ENCODE peak calls at places on chromosomes 4 and X, in five cellular contexts. H is left lung, A is ovary, F is MM.1S, U is fibroblast of villous mesenchyme. M is an unnamed sample.

GRCh38 chr4:40333921-40334352 is 1.2 kb upstream of the CHRNA9 start:
- DNase-seq in H (no peak), A (no peak), F (no peak), U (peak), M (peak)

GRCh38 chrX:46574941-46575381 is 1.4 kb downstream of the CHST7 start:
- DNase-seq in H (peak), A (peak), F (peak), U (no peak), M (no peak)

GRCh38 chrX:65598559-65599147 is 64.1 kb upstream of the LAS1L start:
- DNase-seq in H (no peak), A (no peak), F (no peak), U (no peak), M (no peak)

GRCh38 chr4:122777846-122778501 is 45.5 kb downstream of the BBS12 start:
- DNase-seq in H (no peak), A (no peak), F (no peak), U (peak), M (peak)

GRCh38 chr4:111066887-111067286 is 444.0 kb upstream of the PITX2 start:
- DNase-seq in H (no peak), A (no peak), F (no peak), U (no peak), M (peak)

GRCh38 chrX:2596050-2596449 is 95.0 kb upstream of the CD99 start:
- DNase-seq in H (no peak), A (no peak), F (no peak), U (no peak), M (no peak)

GRCh38 chr4:82721819-82722423 is 76.7 kb downstream of the SCD5 start:
- DNase-seq in H (no peak), A (no peak), F (peak), U (no peak), M (peak)

GRCh38 chr4:1683371-1683902 is 676 bp downstream of the FAM53A start:
- DNase-seq in H (no peak), A (peak), F (peak), U (peak), M (peak)

GRCh38 chrX:20029728-20030127 is 38.9 kb upstream of the BCLAF3 start:
- DNase-seq in H (no peak), A (no peak), F (peak), U (no peak), M (no peak)

GRCh38 chr4:66949424-66949823 is 595.9 kb downstream of the CENPC start:
- DNase-seq in H (no peak), A (no peak), F (no peak), U (no peak), M (no peak)

GRCh38 chr4:161894493-161895167 is 269.2 kb downstream of the FSTL5 start:
- DNase-seq in H (no peak), A (no peak), F (no peak), U (no peak), M (no peak)

GRCh38 chrX:139890991-139891700 is 41.7 kb downstream of the ATP11C start:
- DNase-seq in H (no peak), A (no peak), F (no peak), U (peak), M (peak)

GRCh38 chr4:56979674-56980073 is 978 bp downstream of the POLR2B start:
- DNase-seq in H (no peak), A (no peak), F (peak), U (peak), M (peak)

GRCh38 chrX:13101439-13102139 is 57.2 kb upstream of the FAM9C start:
- DNase-seq in H (peak), A (peak), F (no peak), U (peak), M (peak)

GRCh38 chrX:71195959-71196727 is 26.9 kb upstream of the GJB1 start:
- DNase-seq in H (no peak), A (no peak), F (no peak), U (no peak), M (no peak)

GRCh38 chrX:56783450-56783831 is 54.4 kb downstream of the NBDY start:
- DNase-seq in H (no peak), A (peak), F (peak), U (peak), M (no peak)

GRCh38 chrX:102835504-102836146 is 101.4 kb upstream of the RAB40AL start:
- DNase-seq in H (no peak), A (no peak), F (peak), U (peak), M (peak)

GRCh38 chr4:74061430-74061829 is 22.9 kb upstream of the CXCL3 start:
- DNase-seq in H (no peak), A (no peak), F (no peak), U (no peak), M (no peak)

GRCh38 chr4:141306331-141306730 is 85.6 kb downstream of the ZNF330 start:
- DNase-seq in H (no peak), A (no peak), F (no peak), U (no peak), M (no peak)

GRCh38 chr4:16269742-16270522 is 43.7 kb upstream of the TAPT1 start:
- DNase-seq in H (no peak), A (no peak), F (no peak), U (peak), M (peak)

GRCh38 chrX:122907375-122907774 is 276.7 kb upstream of the GRIA3 start:
- DNase-seq in H (no peak), A (no peak), F (peak), U (no peak), M (no peak)

GRCh38 chrX:74535211-74535621 is 79.2 kb downstream of the RLIM start:
- DNase-seq in H (no peak), A (no peak), F (peak), U (peak), M (peak)

GRCh38 chr4:116150152-116150551 is 935.2 kb downstream of the TRAM1L1 start:
- DNase-seq in H (no peak), A (no peak), F (no peak), U (no peak), M (no peak)
- TF ChIP-seq CTCF in H (no peak), A (no peak), F (no peak), U (no peak), M (no peak)

DNA sequence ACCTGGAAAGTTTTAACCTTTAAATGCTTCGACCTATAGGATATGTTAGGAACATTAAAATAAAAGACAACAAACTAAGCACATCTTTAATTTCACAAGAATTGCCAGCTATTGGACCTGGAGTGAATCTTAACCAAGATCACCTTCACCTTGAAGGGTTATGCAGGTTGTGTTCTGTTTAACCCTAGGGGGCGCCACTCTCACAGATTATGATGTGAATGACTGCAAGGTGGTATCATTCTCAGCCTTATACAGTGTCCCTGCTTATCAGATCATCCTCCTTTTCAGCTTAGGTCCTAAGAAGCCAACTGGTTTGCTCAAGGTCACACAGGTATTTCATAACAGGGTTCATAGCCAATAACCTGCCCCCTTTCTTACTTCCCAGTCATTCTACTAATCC is 23.5 kb downstream of the INTS6L start:
- DNase-seq in H (no peak), A (no peak), F (no peak), U (no peak), M (no peak)
- TF ChIP-seq CTCF in H (no peak), A (no peak), F (peak), U (no peak), M (no peak)

GRCh38 chrX:145394344-145394743 is 147.0 kb downstream of the SPANXN1 start:
- DNase-seq in H (no peak), A (no peak), F (no peak), U (no peak), M (no peak)

GRCh38 chrX:145396612-145397011 is 149.3 kb downstream of the SPANXN1 start:
- DNase-seq in H (no peak), A (no peak), F (no peak), U (no peak), M (no peak)

GRCh38 chrX:145393702-145394235 is 146.5 kb downstream of the SPANXN1 start:
- DNase-seq in H (no peak), A (no peak), F (peak), U (no peak), M (no peak)
- TF ChIP-seq CTCF in H (peak), A (no peak), F (peak), U (no peak), M (no peak)

DNA sequence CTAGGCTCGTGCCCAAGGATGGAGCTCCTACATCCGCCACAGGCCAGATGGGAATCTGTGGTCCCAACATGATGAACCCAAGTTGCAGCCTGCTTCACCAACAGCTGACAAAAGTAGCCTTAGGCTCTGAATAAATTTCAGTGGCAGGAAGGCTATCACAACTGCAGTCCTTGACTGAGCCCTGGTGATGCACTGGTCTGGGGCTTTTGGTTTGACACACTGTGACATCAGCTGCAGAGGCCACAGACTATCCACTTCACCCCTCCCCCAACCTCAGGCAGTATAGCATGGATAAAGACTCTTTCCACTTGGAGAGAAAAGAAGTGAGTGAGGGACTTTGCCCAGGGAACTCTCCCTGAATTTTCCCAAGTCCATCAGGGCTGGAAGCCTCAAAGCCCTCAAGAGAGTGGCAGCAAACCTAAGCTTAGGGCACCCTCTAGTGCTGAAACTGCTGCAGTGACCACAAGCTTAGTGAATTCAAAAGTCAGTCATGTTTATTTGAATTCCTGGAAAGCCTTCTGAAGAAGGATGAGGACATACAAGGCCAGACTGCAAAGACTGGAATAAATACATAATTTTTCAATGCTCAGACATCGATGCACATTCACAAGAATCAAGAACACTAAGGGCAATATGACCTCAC is 135.0 kb upstream of the TENT5D start:
- DNase-seq in H (no peak), A (no peak), F (peak), U (peak), M (peak)
- TF ChIP-seq CTCF in H (peak), A (no peak), F (peak), U (peak), M (peak)

GRCh38 chr4:152458801-152459302 is 77.0 kb downstream of the FBXW7 start:
- DNase-seq in H (no peak), A (no peak), F (peak), U (peak), M (peak)

GRCh38 chr4:152459326-152459725 is 76.6 kb downstream of the FBXW7 start:
- DNase-seq in H (no peak), A (no peak), F (no peak), U (no peak), M (no peak)

GRCh38 chr4:152462715-152463114 is 73.2 kb downstream of the FBXW7 start:
- DNase-seq in H (no peak), A (no peak), F (no peak), U (no peak), M (peak)

GRCh38 chr4:152462047-152462446 is 73.8 kb downstream of the FBXW7 start:
- DNase-seq in H (no peak), A (no peak), F (peak), U (no peak), M (no peak)

DNA sequence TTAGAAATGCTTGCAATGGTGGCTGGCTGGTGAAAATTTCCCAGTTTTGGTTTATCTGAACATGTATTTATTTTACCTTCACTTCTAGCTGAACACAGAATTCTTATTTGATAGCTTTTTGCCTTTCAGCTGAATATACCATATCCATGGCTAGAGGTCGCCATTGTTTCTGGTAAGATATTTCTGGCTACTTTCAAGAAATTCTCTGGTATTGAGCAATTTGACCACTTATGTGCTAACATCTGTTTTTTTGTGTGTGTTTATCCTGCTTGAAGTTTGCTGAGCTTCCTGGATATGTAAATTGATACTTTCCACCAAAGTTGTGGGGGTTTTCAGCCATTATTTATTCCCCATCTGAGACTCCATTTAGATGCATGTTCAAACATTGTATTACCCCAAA is 75.4 kb downstream of the FBXW7 start:
- DNase-seq in H (no peak), A (no peak), F (peak), U (peak), M (peak)
- TF ChIP-seq CTCF in H (peak), A (no peak), F (peak), U (peak), M (peak)

DNA sequence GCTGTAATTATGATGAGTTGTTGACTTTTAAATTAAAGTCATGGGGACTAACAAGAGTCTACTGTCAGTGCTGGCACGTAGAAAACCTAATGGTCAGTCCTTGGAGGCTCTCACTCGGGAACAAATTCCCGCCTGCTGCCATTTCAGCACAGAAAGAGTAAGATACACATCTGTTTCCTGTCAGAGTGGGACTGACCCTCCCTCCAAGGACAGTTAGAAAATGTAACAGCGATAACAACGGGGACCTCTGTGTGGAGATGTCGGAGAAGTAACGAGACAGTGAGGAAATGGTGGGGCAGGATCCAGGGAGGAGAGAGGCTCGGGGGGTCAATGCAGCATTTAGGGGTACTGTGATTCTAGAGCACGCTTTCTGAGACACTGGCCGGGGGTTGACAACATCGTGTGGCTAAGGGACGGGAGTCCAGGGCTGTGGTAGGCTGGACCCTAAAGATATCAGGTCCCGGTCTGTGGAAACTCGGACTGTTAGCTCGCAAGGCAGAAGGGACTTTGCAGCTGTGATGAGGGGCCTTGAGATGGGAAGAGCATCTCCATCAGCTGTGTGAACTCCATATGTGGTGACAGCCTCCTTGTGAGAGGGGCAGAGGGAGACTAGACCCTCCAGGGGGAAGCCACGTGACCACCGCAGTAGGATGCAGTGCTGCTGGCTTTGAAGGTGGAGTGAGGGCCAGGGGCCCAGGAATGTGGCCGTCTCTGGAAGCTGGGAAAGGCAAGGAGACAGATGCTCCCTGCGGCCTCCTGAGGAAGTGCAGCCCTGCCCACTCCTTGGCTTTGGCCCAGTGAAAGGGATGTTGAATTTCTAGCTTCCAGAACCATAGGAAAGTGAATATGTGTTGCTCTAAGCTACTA is 35.8 kb upstream of the SORCS2 start:
- DNase-seq in H (peak), A (peak), F (no peak), U (peak), M (peak)
- TF ChIP-seq CTCF in H (peak), A (peak), F (peak), U (peak), M (peak)

GRCh38 chr4:6452897-6453687 is 19.3 kb downstream of the PPP2R2C start:
- DNase-seq in H (no peak), A (no peak), F (no peak), U (no peak), M (no peak)
- TF ChIP-seq CTCF in H (no peak), A (no peak), F (no peak), U (no peak), M (no peak)

GRCh38 chr4:4541661-4542570 is at the start of gene STX18:
- DNase-seq in H (peak), A (peak), F (peak), U (peak), M (peak)
- TF ChIP-seq CTCF in H (no peak), A (peak), F (no peak), U (no peak), M (no peak)

GRCh38 chrX:153689654-153690465 is 2.1 kb downstream of the SLC6A8 start:
- DNase-seq in H (no peak), A (no peak), F (no peak), U (no peak), M (no peak)
- TF ChIP-seq CTCF in H (no peak), A (no peak), F (no peak), U (no peak), M (no peak)

GRCh38 chrX:129718701-129719100 is 20.1 kb upstream of the XPNPEP2 start:
- DNase-seq in H (no peak), A (no peak), F (no peak), U (no peak), M (no peak)

GRCh38 chrX:129719268-129719667 is 19.5 kb upstream of the XPNPEP2 start:
- DNase-seq in H (no peak), A (no peak), F (no peak), U (no peak), M (no peak)

GRCh38 chrX:129717902-129718301 is 20.9 kb upstream of the XPNPEP2 start:
- DNase-seq in H (no peak), A (no peak), F (no peak), U (peak), M (peak)

GRCh38 chrX:129716507-129716906 is 22.3 kb upstream of the XPNPEP2 start:
- DNase-seq in H (no peak), A (no peak), F (no peak), U (no peak), M (no peak)

GRCh38 chrX:129714581-129714980 is 24.2 kb upstream of the XPNPEP2 start:
- DNase-seq in H (no peak), A (no peak), F (no peak), U (no peak), M (no peak)
- TF ChIP-seq CTCF in H (no peak), A (no peak), F (no peak), U (no peak), M (no peak)

M was measured in AG10803.